ENCODE peak calls at places on chromosomes 7 and 10, in eight cellular contexts. Q is hepatocyte, L is adrenal gland, G is kidney epithelial cell, I is brain microvascular endothelial cell, M is coronary artery, C is GM12865, Z is fibroblast of the aortic adventitia. A is an unnamed sample.
A peak's percentile ranks its signal among the peaks of the same experiment; 100 is the strongest.

GRCh38 chr7:151520419-151521229 is 929 bp upstream of the RHEB start:
- DNase-seq in Q (no peak), L (peak; percentile 72), G (no peak), I (no peak), M (peak; percentile 84), C (peak; percentile 61), Z (no peak), A (no peak)

GRCh38 chr7:151631149-151631967 is 111.7 kb upstream of the RHEB start:
- DNase-seq in Q (no peak), L (no peak), G (no peak), I (peak; percentile 36), M (no peak), C (peak; percentile 50), Z (no peak), A (no peak)

GRCh38 chr10:46538155-46538554 is 18.3 kb downstream of the GPRIN2 start:
- DNase-seq in Q (no peak), L (no peak), G (no peak), I (no peak), M (no peak), C (no peak), Z (no peak), A (no peak)

GRCh38 chr10:59971915-59972314 is 65.6 kb upstream of the CCDC6 start:
- DNase-seq in Q (peak; percentile 70), L (no peak), G (peak; percentile 47), I (peak; percentile 32), M (no peak), C (no peak), Z (peak; percentile 40), A (no peak)

GRCh38 chr10:44261296-44261695 is 123.6 kb downstream of the CXCL12 start:
- DNase-seq in Q (no peak), L (no peak), G (no peak), I (no peak), M (no peak), C (no peak), Z (no peak), A (no peak)

GRCh38 chr7:7210475-7211237 is 28.3 kb downstream of the C1GALT1 start:
- DNase-seq in Q (no peak), L (no peak), G (no peak), I (no peak), M (no peak), C (no peak), Z (no peak), A (no peak)

GRCh38 chr7:139424004-139424403 is 59.5 kb downstream of the KLRG2 start:
- DNase-seq in Q (no peak), L (no peak), G (no peak), I (no peak), M (no peak), C (no peak), Z (no peak), A (no peak)

GRCh38 chr10:111360260-111360925 is 283.6 kb downstream of the ADRA2A start:
- DNase-seq in Q (peak; percentile 60), L (peak; percentile 34), G (no peak), I (no peak), M (no peak), C (peak; percentile 62), Z (peak; percentile 4), A (no peak)

GRCh38 chr10:93415693-93416092 is 66.4 kb downstream of the MYOF start:
- DNase-seq in Q (no peak), L (no peak), G (no peak), I (no peak), M (no peak), C (no peak), Z (no peak), A (no peak)

GRCh38 chr10:93408788-93409187 is 73.3 kb downstream of the MYOF start:
- DNase-seq in Q (peak; percentile 41), L (no peak), G (no peak), I (no peak), M (no peak), C (no peak), Z (no peak), A (no peak)

GRCh38 chr10:93410697-93411348 is 71.3 kb downstream of the MYOF start:
- DNase-seq in Q (no peak), L (no peak), G (no peak), I (no peak), M (no peak), C (no peak), Z (no peak), A (no peak)

GRCh38 chr10:93413252-93413689 is 68.9 kb downstream of the MYOF start:
- DNase-seq in Q (no peak), L (no peak), G (no peak), I (no peak), M (no peak), C (no peak), Z (no peak), A (no peak)

GRCh38 chr10:93412801-93413200 is 69.3 kb downstream of the MYOF start:
- DNase-seq in Q (no peak), L (no peak), G (no peak), I (no peak), M (no peak), C (no peak), Z (no peak), A (no peak)
- TF ChIP-seq CTCF in Q (no peak), L (no peak), G (no peak), I (no peak), M (no peak), C (no peak), Z (no peak), A (no peak)

DNA sequence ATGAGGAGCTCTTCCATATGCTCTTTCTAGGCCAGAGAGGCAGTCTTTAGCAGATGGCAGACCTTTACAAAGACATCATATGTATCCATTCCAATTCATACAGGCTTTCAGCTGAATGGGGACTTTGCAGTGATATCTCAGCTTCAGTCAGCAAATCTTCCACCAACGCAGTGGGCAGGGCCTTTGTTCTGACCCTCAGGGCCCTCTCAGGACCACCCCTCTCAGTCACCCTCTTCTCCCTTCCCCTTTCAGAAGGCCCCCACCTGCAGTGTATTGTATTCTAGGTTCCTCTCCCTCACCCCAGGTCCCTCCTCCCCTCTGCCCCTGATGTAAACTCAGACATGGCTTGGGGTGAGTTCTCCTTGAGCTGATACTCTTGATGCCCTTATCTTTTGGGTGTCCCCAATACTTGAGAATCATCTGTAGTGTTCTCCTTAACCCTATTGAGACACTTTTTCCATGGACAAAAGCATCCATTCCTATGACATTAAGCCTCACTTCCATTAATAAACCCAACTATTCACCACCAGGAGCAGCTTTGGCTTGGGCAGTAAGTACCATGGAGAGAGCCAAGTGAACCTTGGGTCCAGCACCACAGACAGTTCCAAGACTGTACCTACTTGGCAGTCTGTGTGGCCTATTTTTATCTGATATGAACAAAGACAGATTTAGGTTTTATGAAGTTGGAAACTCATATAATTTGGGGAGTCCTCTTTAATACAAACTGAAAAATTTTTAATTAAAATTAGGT is 62.7 kb downstream of the ADCYAP1R1 start:
- DNase-seq in Q (peak; percentile 68), L (peak; percentile 18), G (no peak), I (peak; percentile 54), M (no peak), C (peak; percentile 36), Z (peak; percentile 57), A (peak; percentile 48)
- TF ChIP-seq CTCF in Q (no peak), L (no peak), G (no peak), I (no peak), M (no peak), C (no peak), Z (peak; percentile 1), A (peak; percentile 8)

GRCh38 chr7:73428697-73429005 is 4.9 kb upstream of the FZD9 start:
- DNase-seq in Q (no peak), L (no peak), G (no peak), I (no peak), M (no peak), C (no peak), Z (no peak), A (no peak)
- TF ChIP-seq CTCF in Q (no peak), L (no peak), G (no peak), I (no peak), M (no peak), C (no peak), Z (no peak), A (no peak)

GRCh38 chr10:124249812-124250432 is 156.5 kb upstream of the CHST15 start:
- DNase-seq in Q (no peak), L (no peak), G (no peak), I (no peak), M (peak; percentile 47), C (peak; percentile 32), Z (no peak), A (peak; percentile 64)
- TF ChIP-seq CTCF in Q (no peak), L (no peak), G (no peak), I (peak; percentile 38), M (no peak), C (peak; percentile 25), Z (peak; percentile 6), A (no peak)

GRCh38 chr10:79445217-79445707 is at the start of gene ZCCHC24:
- DNase-seq in Q (no peak), L (peak; percentile 61), G (no peak), I (no peak), M (no peak), C (peak; percentile 74), Z (no peak), A (no peak)
- TF ChIP-seq CTCF in Q (no peak), L (no peak), G (no peak), I (no peak), M (no peak), C (no peak), Z (no peak), A (no peak)

DNA sequence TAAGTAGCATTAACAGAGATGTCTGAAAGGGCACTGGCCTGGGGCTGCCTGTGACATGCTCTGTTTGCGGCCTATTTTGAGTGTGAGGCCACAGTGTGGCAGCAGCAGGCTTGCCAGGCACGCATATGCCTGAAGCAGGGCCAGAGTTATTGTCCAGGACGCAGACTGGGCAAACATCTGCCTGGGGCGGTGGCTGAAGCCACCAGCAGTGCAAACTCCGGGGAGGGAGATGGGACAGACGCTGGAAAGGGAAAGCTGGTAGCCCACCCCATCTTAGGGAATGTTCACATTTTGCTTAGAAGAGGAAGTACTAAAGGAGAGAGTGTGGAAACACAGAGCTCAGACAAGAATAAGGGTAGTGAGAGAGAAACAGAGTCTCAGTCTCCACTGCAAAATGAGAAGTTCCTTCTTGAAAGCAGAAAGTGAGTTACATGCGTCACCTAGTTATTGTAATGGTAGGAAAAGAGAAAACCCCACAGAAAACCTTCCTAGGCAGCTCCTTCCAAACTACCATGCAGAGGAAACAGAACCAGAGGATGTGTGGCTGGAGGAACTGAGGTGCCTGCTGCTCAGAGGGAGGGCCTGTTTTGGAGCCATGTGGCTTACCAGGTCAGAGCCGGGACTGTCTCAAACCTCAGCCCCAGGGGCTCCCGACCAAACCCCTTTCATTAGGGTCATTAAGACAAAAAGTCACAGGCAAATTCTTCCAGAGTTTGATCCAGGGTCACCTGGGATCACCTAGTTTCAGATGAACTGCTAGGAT is 14.5 kb downstream of the AKR1B1 start:
- DNase-seq in Q (no peak), L (peak; percentile 53), G (no peak), I (no peak), M (no peak), C (no peak), Z (no peak), A (peak; percentile 80)
- TF ChIP-seq CTCF in Q (no peak), L (no peak), G (no peak), I (peak; percentile 30), M (no peak), C (no peak), Z (no peak), A (no peak)